ENCODE peak calls at places on chromosomes 16 and 17, in nine cellular contexts. One of them, this sample, is unnamed.
A peak's percentile ranks its signal among the peaks of the same experiment; 100 is the strongest.

GRCh38 chr16:68274441-68274840 is 10.1 kb downstream of the SLC7A6 start:
- DNase-seq in stimulated activated effector memory CD8-positive, alpha-beta T cell treated with anti-CD3 and anti-CD28 coated beads, Interleukin-12 subunit alpha, Interleukin-12 subunit beta, amount 100 ng/mL, for 72 hours: no peak
- DNase-seq in coronary artery: no peak
- DNase-seq in mammary epithelial cell: no peak
- DNase-seq in NCI-H2081: no peak
- DNase-seq in CD4-positive, CD25-positive, alpha-beta regulatory T cell: no peak
- DNase-seq in NCI-H446: no peak
- DNase-seq in GM04504: no peak
- DNase-seq in activated T-cell treated with anti-CD3 and anti-CD28 coated beads for 48 hours: no peak
- DNase-seq in this sample: no peak

GRCh38 chr17:73278465-73279453 is 17.1 kb upstream of the CPSF4L start:
- DNase-seq in stimulated activated effector memory CD8-positive, alpha-beta T cell treated with anti-CD3 and anti-CD28 coated beads, Interleukin-12 subunit alpha, Interleukin-12 subunit beta, amount 100 ng/mL, for 72 hours: no peak
- DNase-seq in coronary artery: no peak
- DNase-seq in mammary epithelial cell: no peak
- DNase-seq in NCI-H2081: peak; percentile 24
- DNase-seq in CD4-positive, CD25-positive, alpha-beta regulatory T cell: no peak
- DNase-seq in NCI-H446: peak; percentile 78
- DNase-seq in GM04504: no peak
- DNase-seq in activated T-cell treated with anti-CD3 and anti-CD28 coated beads for 48 hours: no peak
- DNase-seq in this sample: no peak

GRCh38 chr17:1229891-1230571 is 40.2 kb upstream of the BHLHA9 start:
- DNase-seq in stimulated activated effector memory CD8-positive, alpha-beta T cell treated with anti-CD3 and anti-CD28 coated beads, Interleukin-12 subunit alpha, Interleukin-12 subunit beta, amount 100 ng/mL, for 72 hours: no peak
- DNase-seq in coronary artery: no peak
- DNase-seq in mammary epithelial cell: no peak
- DNase-seq in NCI-H2081: no peak
- DNase-seq in CD4-positive, CD25-positive, alpha-beta regulatory T cell: no peak
- DNase-seq in NCI-H446: no peak
- DNase-seq in GM04504: no peak
- DNase-seq in activated T-cell treated with anti-CD3 and anti-CD28 coated beads for 48 hours: no peak
- DNase-seq in this sample: no peak

GRCh38 chr17:16989953-16990860 is 18.3 kb upstream of the TNFRSF13B start:
- DNase-seq in stimulated activated effector memory CD8-positive, alpha-beta T cell treated with anti-CD3 and anti-CD28 coated beads, Interleukin-12 subunit alpha, Interleukin-12 subunit beta, amount 100 ng/mL, for 72 hours: no peak
- DNase-seq in coronary artery: no peak
- DNase-seq in mammary epithelial cell: no peak
- DNase-seq in NCI-H2081: no peak
- DNase-seq in CD4-positive, CD25-positive, alpha-beta regulatory T cell: no peak
- DNase-seq in NCI-H446: no peak
- DNase-seq in GM04504: peak; percentile 61
- DNase-seq in activated T-cell treated with anti-CD3 and anti-CD28 coated beads for 48 hours: no peak
- DNase-seq in this sample: peak; percentile 42

GRCh38 chr16:63982156-63982555 is 1139.7 kb downstream of the CDH11 start:
- DNase-seq in stimulated activated effector memory CD8-positive, alpha-beta T cell treated with anti-CD3 and anti-CD28 coated beads, Interleukin-12 subunit alpha, Interleukin-12 subunit beta, amount 100 ng/mL, for 72 hours: no peak
- DNase-seq in coronary artery: no peak
- DNase-seq in mammary epithelial cell: no peak
- DNase-seq in NCI-H2081: no peak
- DNase-seq in CD4-positive, CD25-positive, alpha-beta regulatory T cell: no peak
- DNase-seq in NCI-H446: no peak
- DNase-seq in GM04504: no peak
- DNase-seq in activated T-cell treated with anti-CD3 and anti-CD28 coated beads for 48 hours: no peak
- DNase-seq in this sample: no peak

GRCh38 chr16:72992142-72992601 is 55.8 kb downstream of the ZFHX3 start:
- DNase-seq in stimulated activated effector memory CD8-positive, alpha-beta T cell treated with anti-CD3 and anti-CD28 coated beads, Interleukin-12 subunit alpha, Interleukin-12 subunit beta, amount 100 ng/mL, for 72 hours: no peak
- DNase-seq in coronary artery: peak; percentile 61
- DNase-seq in mammary epithelial cell: no peak
- DNase-seq in NCI-H2081: no peak
- DNase-seq in CD4-positive, CD25-positive, alpha-beta regulatory T cell: no peak
- DNase-seq in NCI-H446: no peak
- DNase-seq in GM04504: no peak
- DNase-seq in activated T-cell treated with anti-CD3 and anti-CD28 coated beads for 48 hours: no peak
- DNase-seq in this sample: no peak

GRCh38 chr17:33725675-33726271 is 432.7 kb upstream of the ASIC2 start:
- DNase-seq in stimulated activated effector memory CD8-positive, alpha-beta T cell treated with anti-CD3 and anti-CD28 coated beads, Interleukin-12 subunit alpha, Interleukin-12 subunit beta, amount 100 ng/mL, for 72 hours: no peak
- DNase-seq in coronary artery: no peak
- DNase-seq in mammary epithelial cell: no peak
- DNase-seq in NCI-H2081: peak; percentile 11
- DNase-seq in CD4-positive, CD25-positive, alpha-beta regulatory T cell: no peak
- DNase-seq in NCI-H446: no peak
- DNase-seq in GM04504: peak; percentile 5
- DNase-seq in activated T-cell treated with anti-CD3 and anti-CD28 coated beads for 48 hours: peak; percentile 6
- DNase-seq in this sample: no peak

GRCh38 chr17:44022246-44022645 is 7.5 kb upstream of the TMEM101 start:
- DNase-seq in stimulated activated effector memory CD8-positive, alpha-beta T cell treated with anti-CD3 and anti-CD28 coated beads, Interleukin-12 subunit alpha, Interleukin-12 subunit beta, amount 100 ng/mL, for 72 hours: no peak
- DNase-seq in coronary artery: no peak
- DNase-seq in mammary epithelial cell: no peak
- DNase-seq in NCI-H2081: no peak
- DNase-seq in CD4-positive, CD25-positive, alpha-beta regulatory T cell: no peak
- DNase-seq in NCI-H446: no peak
- DNase-seq in GM04504: no peak
- DNase-seq in activated T-cell treated with anti-CD3 and anti-CD28 coated beads for 48 hours: no peak
- DNase-seq in this sample: no peak

GRCh38 chr16:1676661-1677060 is 1.4 kb upstream of the JPT2 start:
- DNase-seq in stimulated activated effector memory CD8-positive, alpha-beta T cell treated with anti-CD3 and anti-CD28 coated beads, Interleukin-12 subunit alpha, Interleukin-12 subunit beta, amount 100 ng/mL, for 72 hours: no peak
- DNase-seq in coronary artery: no peak
- DNase-seq in mammary epithelial cell: no peak
- DNase-seq in NCI-H2081: no peak
- DNase-seq in CD4-positive, CD25-positive, alpha-beta regulatory T cell: no peak
- DNase-seq in NCI-H446: no peak
- DNase-seq in GM04504: no peak
- DNase-seq in activated T-cell treated with anti-CD3 and anti-CD28 coated beads for 48 hours: no peak
- DNase-seq in this sample: no peak

GRCh38 chr17:1422907-1423306 is 22.9 kb upstream of the YWHAE start:
- DNase-seq in stimulated activated effector memory CD8-positive, alpha-beta T cell treated with anti-CD3 and anti-CD28 coated beads, Interleukin-12 subunit alpha, Interleukin-12 subunit beta, amount 100 ng/mL, for 72 hours: no peak
- DNase-seq in coronary artery: no peak
- DNase-seq in mammary epithelial cell: peak; percentile 93
- DNase-seq in NCI-H2081: no peak
- DNase-seq in CD4-positive, CD25-positive, alpha-beta regulatory T cell: no peak
- DNase-seq in NCI-H446: no peak
- DNase-seq in GM04504: peak; percentile 86
- DNase-seq in activated T-cell treated with anti-CD3 and anti-CD28 coated beads for 48 hours: no peak
- DNase-seq in this sample: peak; percentile 88

GRCh38 chr16:29784901-29785500 is 5.5 kb upstream of the KIF22 start:
- DNase-seq in stimulated activated effector memory CD8-positive, alpha-beta T cell treated with anti-CD3 and anti-CD28 coated beads, Interleukin-12 subunit alpha, Interleukin-12 subunit beta, amount 100 ng/mL, for 72 hours: peak; percentile 85
- DNase-seq in coronary artery: peak; percentile 78
- DNase-seq in mammary epithelial cell: peak; percentile 42
- DNase-seq in NCI-H2081: no peak
- DNase-seq in CD4-positive, CD25-positive, alpha-beta regulatory T cell: peak; percentile 70
- DNase-seq in NCI-H446: no peak
- DNase-seq in GM04504: no peak
- DNase-seq in activated T-cell treated with anti-CD3 and anti-CD28 coated beads for 48 hours: peak; percentile 69
- DNase-seq in this sample: no peak

GRCh38 chr17:76678330-76678729 is 32.4 kb downstream of the MXRA7 start:
- DNase-seq in stimulated activated effector memory CD8-positive, alpha-beta T cell treated with anti-CD3 and anti-CD28 coated beads, Interleukin-12 subunit alpha, Interleukin-12 subunit beta, amount 100 ng/mL, for 72 hours: no peak
- DNase-seq in coronary artery: no peak
- DNase-seq in mammary epithelial cell: no peak
- DNase-seq in NCI-H2081: no peak
- DNase-seq in CD4-positive, CD25-positive, alpha-beta regulatory T cell: peak; percentile 14
- DNase-seq in NCI-H446: no peak
- DNase-seq in GM04504: no peak
- DNase-seq in activated T-cell treated with anti-CD3 and anti-CD28 coated beads for 48 hours: no peak
- DNase-seq in this sample: no peak

GRCh38 chr17:48588519-48588918 is 1.5 kb downstream of the HOXB3 start:
- DNase-seq in stimulated activated effector memory CD8-positive, alpha-beta T cell treated with anti-CD3 and anti-CD28 coated beads, Interleukin-12 subunit alpha, Interleukin-12 subunit beta, amount 100 ng/mL, for 72 hours: no peak
- DNase-seq in coronary artery: no peak
- DNase-seq in mammary epithelial cell: no peak
- DNase-seq in NCI-H2081: no peak
- DNase-seq in CD4-positive, CD25-positive, alpha-beta regulatory T cell: no peak
- DNase-seq in NCI-H446: no peak
- DNase-seq in GM04504: no peak
- DNase-seq in activated T-cell treated with anti-CD3 and anti-CD28 coated beads for 48 hours: no peak
- DNase-seq in this sample: no peak

GRCh38 chr17:64641499-64641898 is 20.6 kb downstream of the SMURF2 start:
- DNase-seq in stimulated activated effector memory CD8-positive, alpha-beta T cell treated with anti-CD3 and anti-CD28 coated beads, Interleukin-12 subunit alpha, Interleukin-12 subunit beta, amount 100 ng/mL, for 72 hours: no peak
- DNase-seq in coronary artery: no peak
- DNase-seq in mammary epithelial cell: peak; percentile 76
- DNase-seq in NCI-H2081: no peak
- DNase-seq in CD4-positive, CD25-positive, alpha-beta regulatory T cell: no peak
- DNase-seq in NCI-H446: no peak
- DNase-seq in GM04504: peak; percentile 66
- DNase-seq in activated T-cell treated with anti-CD3 and anti-CD28 coated beads for 48 hours: no peak
- DNase-seq in this sample: peak; percentile 80

GRCh38 chr17:43702636-43703035 is 40.9 kb upstream of the MEOX1 start:
- DNase-seq in stimulated activated effector memory CD8-positive, alpha-beta T cell treated with anti-CD3 and anti-CD28 coated beads, Interleukin-12 subunit alpha, Interleukin-12 subunit beta, amount 100 ng/mL, for 72 hours: no peak
- DNase-seq in coronary artery: no peak
- DNase-seq in mammary epithelial cell: no peak
- DNase-seq in NCI-H2081: peak; percentile 44
- DNase-seq in CD4-positive, CD25-positive, alpha-beta regulatory T cell: no peak
- DNase-seq in NCI-H446: peak; percentile 3
- DNase-seq in GM04504: no peak
- DNase-seq in activated T-cell treated with anti-CD3 and anti-CD28 coated beads for 48 hours: peak; percentile 8
- DNase-seq in this sample: no peak

GRCh38 chr17:43877451-43878155 is 29.7 kb downstream of the MPP2 start:
- DNase-seq in stimulated activated effector memory CD8-positive, alpha-beta T cell treated with anti-CD3 and anti-CD28 coated beads, Interleukin-12 subunit alpha, Interleukin-12 subunit beta, amount 100 ng/mL, for 72 hours: no peak
- DNase-seq in coronary artery: peak; percentile 68
- DNase-seq in mammary epithelial cell: no peak
- DNase-seq in NCI-H2081: no peak
- DNase-seq in CD4-positive, CD25-positive, alpha-beta regulatory T cell: no peak
- DNase-seq in NCI-H446: no peak
- DNase-seq in GM04504: no peak
- DNase-seq in activated T-cell treated with anti-CD3 and anti-CD28 coated beads for 48 hours: no peak
- DNase-seq in this sample: no peak

GRCh38 chr16:15749371-15749770 is 99.3 kb downstream of the NDE1 start:
- DNase-seq in stimulated activated effector memory CD8-positive, alpha-beta T cell treated with anti-CD3 and anti-CD28 coated beads, Interleukin-12 subunit alpha, Interleukin-12 subunit beta, amount 100 ng/mL, for 72 hours: no peak
- DNase-seq in coronary artery: no peak
- DNase-seq in mammary epithelial cell: no peak
- DNase-seq in NCI-H2081: no peak
- DNase-seq in CD4-positive, CD25-positive, alpha-beta regulatory T cell: no peak
- DNase-seq in NCI-H446: no peak
- DNase-seq in GM04504: no peak
- DNase-seq in activated T-cell treated with anti-CD3 and anti-CD28 coated beads for 48 hours: no peak
- DNase-seq in this sample: no peak

GRCh38 chr16:23947838-23948237 is 112.1 kb downstream of the PRKCB start:
- DNase-seq in stimulated activated effector memory CD8-positive, alpha-beta T cell treated with anti-CD3 and anti-CD28 coated beads, Interleukin-12 subunit alpha, Interleukin-12 subunit beta, amount 100 ng/mL, for 72 hours: no peak
- DNase-seq in coronary artery: peak; percentile 1
- DNase-seq in mammary epithelial cell: no peak
- DNase-seq in NCI-H2081: no peak
- DNase-seq in CD4-positive, CD25-positive, alpha-beta regulatory T cell: no peak
- DNase-seq in NCI-H446: no peak
- DNase-seq in GM04504: no peak
- DNase-seq in activated T-cell treated with anti-CD3 and anti-CD28 coated beads for 48 hours: no peak
- DNase-seq in this sample: no peak

GRCh38 chr16:64061621-64062020 is 1060.2 kb downstream of the CDH11 start:
- DNase-seq in stimulated activated effector memory CD8-positive, alpha-beta T cell treated with anti-CD3 and anti-CD28 coated beads, Interleukin-12 subunit alpha, Interleukin-12 subunit beta, amount 100 ng/mL, for 72 hours: no peak
- DNase-seq in coronary artery: no peak
- DNase-seq in mammary epithelial cell: no peak
- DNase-seq in NCI-H2081: no peak
- DNase-seq in CD4-positive, CD25-positive, alpha-beta regulatory T cell: no peak
- DNase-seq in NCI-H446: no peak
- DNase-seq in GM04504: no peak
- DNase-seq in activated T-cell treated with anti-CD3 and anti-CD28 coated beads for 48 hours: no peak
- DNase-seq in this sample: no peak

GRCh38 chr16:86461037-86461436 is 49.3 kb upstream of the FOXF1 start:
- DNase-seq in stimulated activated effector memory CD8-positive, alpha-beta T cell treated with anti-CD3 and anti-CD28 coated beads, Interleukin-12 subunit alpha, Interleukin-12 subunit beta, amount 100 ng/mL, for 72 hours: no peak
- DNase-seq in coronary artery: no peak
- DNase-seq in mammary epithelial cell: no peak
- DNase-seq in NCI-H2081: no peak
- DNase-seq in CD4-positive, CD25-positive, alpha-beta regulatory T cell: no peak
- DNase-seq in NCI-H446: no peak
- DNase-seq in GM04504: no peak
- DNase-seq in activated T-cell treated with anti-CD3 and anti-CD28 coated beads for 48 hours: no peak
- DNase-seq in this sample: no peak

GRCh38 chr17:67243284-67243683 is 1.7 kb downstream of the HELZ start:
- DNase-seq in stimulated activated effector memory CD8-positive, alpha-beta T cell treated with anti-CD3 and anti-CD28 coated beads, Interleukin-12 subunit alpha, Interleukin-12 subunit beta, amount 100 ng/mL, for 72 hours: no peak
- DNase-seq in coronary artery: no peak
- DNase-seq in mammary epithelial cell: no peak
- DNase-seq in NCI-H2081: no peak
- DNase-seq in CD4-positive, CD25-positive, alpha-beta regulatory T cell: no peak
- DNase-seq in NCI-H446: no peak
- DNase-seq in GM04504: no peak
- DNase-seq in activated T-cell treated with anti-CD3 and anti-CD28 coated beads for 48 hours: no peak
- DNase-seq in this sample: no peak

GRCh38 chr16:21033707-21034106 is 116.9 kb downstream of the DNAH3 start:
- DNase-seq in stimulated activated effector memory CD8-positive, alpha-beta T cell treated with anti-CD3 and anti-CD28 coated beads, Interleukin-12 subunit alpha, Interleukin-12 subunit beta, amount 100 ng/mL, for 72 hours: no peak
- DNase-seq in coronary artery: no peak
- DNase-seq in mammary epithelial cell: no peak
- DNase-seq in NCI-H2081: no peak
- DNase-seq in CD4-positive, CD25-positive, alpha-beta regulatory T cell: no peak
- DNase-seq in NCI-H446: no peak
- DNase-seq in GM04504: no peak
- DNase-seq in activated T-cell treated with anti-CD3 and anti-CD28 coated beads for 48 hours: no peak
- DNase-seq in this sample: no peak

GRCh38 chr16:1845985-1846384 is 19.0 kb downstream of the FAHD1 start:
- DNase-seq in stimulated activated effector memory CD8-positive, alpha-beta T cell treated with anti-CD3 and anti-CD28 coated beads, Interleukin-12 subunit alpha, Interleukin-12 subunit beta, amount 100 ng/mL, for 72 hours: no peak
- DNase-seq in coronary artery: no peak
- DNase-seq in mammary epithelial cell: no peak
- DNase-seq in NCI-H2081: no peak
- DNase-seq in CD4-positive, CD25-positive, alpha-beta regulatory T cell: no peak
- DNase-seq in NCI-H446: no peak
- DNase-seq in GM04504: no peak
- DNase-seq in activated T-cell treated with anti-CD3 and anti-CD28 coated beads for 48 hours: no peak
- DNase-seq in this sample: no peak

GRCh38 chr17:43758497-43759174 is at the start of gene SOST:
- DNase-seq in stimulated activated effector memory CD8-positive, alpha-beta T cell treated with anti-CD3 and anti-CD28 coated beads, Interleukin-12 subunit alpha, Interleukin-12 subunit beta, amount 100 ng/mL, for 72 hours: no peak
- DNase-seq in coronary artery: no peak
- DNase-seq in mammary epithelial cell: peak; percentile 12
- DNase-seq in NCI-H2081: no peak
- DNase-seq in CD4-positive, CD25-positive, alpha-beta regulatory T cell: no peak
- DNase-seq in NCI-H446: no peak
- DNase-seq in GM04504: no peak
- DNase-seq in activated T-cell treated with anti-CD3 and anti-CD28 coated beads for 48 hours: no peak
- DNase-seq in this sample: no peak

GRCh38 chr16:83682126-83682857 is 125.5 kb upstream of the HSBP1 start:
- DNase-seq in stimulated activated effector memory CD8-positive, alpha-beta T cell treated with anti-CD3 and anti-CD28 coated beads, Interleukin-12 subunit alpha, Interleukin-12 subunit beta, amount 100 ng/mL, for 72 hours: no peak
- DNase-seq in coronary artery: no peak
- DNase-seq in mammary epithelial cell: no peak
- DNase-seq in NCI-H2081: no peak
- DNase-seq in CD4-positive, CD25-positive, alpha-beta regulatory T cell: no peak
- DNase-seq in NCI-H446: no peak
- DNase-seq in GM04504: no peak
- DNase-seq in activated T-cell treated with anti-CD3 and anti-CD28 coated beads for 48 hours: no peak
- DNase-seq in this sample: no peak

GRCh38 chr17:47620503-47621245 is 29.0 kb upstream of the KPNB1 start:
- DNase-seq in stimulated activated effector memory CD8-positive, alpha-beta T cell treated with anti-CD3 and anti-CD28 coated beads, Interleukin-12 subunit alpha, Interleukin-12 subunit beta, amount 100 ng/mL, for 72 hours: no peak
- DNase-seq in coronary artery: no peak
- DNase-seq in mammary epithelial cell: peak; percentile 51
- DNase-seq in NCI-H2081: peak; percentile 16
- DNase-seq in CD4-positive, CD25-positive, alpha-beta regulatory T cell: no peak
- DNase-seq in NCI-H446: no peak
- DNase-seq in GM04504: no peak
- DNase-seq in activated T-cell treated with anti-CD3 and anti-CD28 coated beads for 48 hours: no peak
- DNase-seq in this sample: no peak